ENCODE peak calls at places on chromosomes 11 and 22, in four cellular contexts. I is brain microvascular endothelial cell, Q is astrocyte of the spinal cord, J is amniotic stem cell. V is an unnamed sample.

GRCh38 chr11:115660072-115660805 is 156.0 kb upstream of the CADM1 start:
- DNase-seq in I (no peak), Q (no peak), J (no peak), V (no peak)

GRCh38 chr11:69293087-69293486 is 868 bp upstream of the MYEOV start:
- DNase-seq in I (no peak), Q (no peak), J (no peak), V (no peak)

GRCh38 chr22:31872209-31872608 is 72.1 kb upstream of the YWHAH start:
- DNase-seq in I (no peak), Q (no peak), J (no peak), V (no peak)

GRCh38 chr11:75240381-75241035 is at the start of gene TPBGL:
- DNase-seq in I (no peak), Q (no peak), J (no peak), V (no peak)

GRCh38 chr22:45781941-45782340 is 110.3 kb downstream of the ATXN10 start:
- DNase-seq in I (no peak), Q (no peak), J (no peak), V (no peak)

GRCh38 chr11:68398870-68399865 is 61.4 kb upstream of the PPP6R3 start:
- DNase-seq in I (no peak), Q (no peak), J (no peak), V (no peak)

GRCh38 chr11:33622231-33622630 is 78.4 kb downstream of the C11orf91 start:
- DNase-seq in I (peak), Q (peak), J (no peak), V (no peak)

GRCh38 chr22:37545703-37546435 is 14.4 kb upstream of the CDC42EP1 start:
- DNase-seq in I (peak), Q (peak), J (peak), V (peak)

GRCh38 chr11:105000797-105001196 is 22.2 kb downstream of the CASP5 start:
- DNase-seq in I (no peak), Q (no peak), J (no peak), V (no peak)

GRCh38 chr11:130101661-130102060 is 32.0 kb downstream of the APLP2 start:
- DNase-seq in I (no peak), Q (no peak), J (no peak), V (no peak)

GRCh38 chr11:119684361-119685072 is 44.5 kb downstream of the NECTIN1 start:
- DNase-seq in I (peak), Q (peak), J (peak), V (peak)

GRCh38 chr11:74321487-74322188 is 10.2 kb upstream of the P4HA3 start:
- DNase-seq in I (peak), Q (peak), J (peak), V (peak)

GRCh38 chr11:2577071-2578005 is 122.5 kb downstream of the KCNQ1OT1 start:
- DNase-seq in I (no peak), Q (no peak), J (no peak), V (no peak)

GRCh38 chr11:33552756-33553155 is 147.9 kb downstream of the C11orf91 start:
- DNase-seq in I (no peak), Q (peak), J (no peak), V (no peak)

GRCh38 chr22:37254206-37254866 is 10.3 kb upstream of the RAC2 start:
- DNase-seq in I (peak), Q (peak), J (peak), V (no peak)

GRCh38 chr22:39353346-39353745 is 3.6 kb downstream of the SYNGR1 start:
- DNase-seq in I (no peak), Q (no peak), J (no peak), V (no peak)

GRCh38 chr11:32113200-32113599 is 22.3 kb downstream of the RCN1 start:
- DNase-seq in I (peak), Q (peak), J (no peak), V (no peak)

GRCh38 chr11:113529606-113530005 is 54.4 kb upstream of the DRD2 start:
- DNase-seq in I (no peak), Q (no peak), J (no peak), V (no peak)